ENCODE peak calls at places on chromosome 6, in six cellular contexts. One of them, this sample, is unnamed.

GRCh38 chr6:5294392-5295211 is 33.3 kb downstream of the FARS2 start:
- DNase-seq in NCI-H774: no peak
- DNase-seq in PC-9: no peak
- DNase-seq in foreskin fibroblast: no peak
- DNase-seq in NAMALWA: no peak
- DNase-seq in cardiac muscle cell: no peak
- DNase-seq in this sample: no peak

GRCh38 chr6:158367824-158368223 is 55.6 kb downstream of the TULP4 start:
- DNase-seq in PC-9: no peak
- DNase-seq in foreskin fibroblast: no peak
- DNase-seq in NCI-H774: no peak
- DNase-seq in NAMALWA: no peak
- DNase-seq in cardiac muscle cell: no peak
- DNase-seq in this sample: no peak

GRCh38 chr6:24802271-24803059 is 3.7 kb upstream of the ARMH2 start:
- DNase-seq in PC-9: peak; percentile 41
- DNase-seq in NCI-H774: no peak
- DNase-seq in NAMALWA: no peak
- DNase-seq in cardiac muscle cell: no peak
- DNase-seq in foreskin fibroblast: peak; percentile 50
- DNase-seq in this sample: no peak

GRCh38 chr6:137033828-137034227 is 10.9 kb downstream of the IL20RA start:
- DNase-seq in foreskin fibroblast: no peak
- DNase-seq in NCI-H774: no peak
- DNase-seq in cardiac muscle cell: no peak
- DNase-seq in PC-9: no peak
- DNase-seq in NAMALWA: no peak
- DNase-seq in this sample: no peak

GRCh38 chr6:3518356-3518841 is 61.5 kb upstream of the SLC22A23 start:
- DNase-seq in cardiac muscle cell: no peak
- DNase-seq in NAMALWA: no peak
- DNase-seq in PC-9: peak; percentile 85
- DNase-seq in NCI-H774: no peak
- DNase-seq in foreskin fibroblast: peak; percentile 97
- DNase-seq in this sample: no peak

GRCh38 chr6:10174761-10175160 is 240.1 kb downstream of the TFAP2A start:
- DNase-seq in cardiac muscle cell: no peak
- DNase-seq in NCI-H774: no peak
- DNase-seq in foreskin fibroblast: no peak
- DNase-seq in PC-9: no peak
- DNase-seq in NAMALWA: no peak
- DNase-seq in this sample: no peak

GRCh38 chr6:152206072-152206818 is 398.8 kb downstream of the ESR1 start:
- DNase-seq in NAMALWA: peak; percentile 44
- DNase-seq in PC-9: no peak
- DNase-seq in foreskin fibroblast: peak; percentile 47
- DNase-seq in NCI-H774: no peak
- DNase-seq in cardiac muscle cell: peak; percentile 13
- DNase-seq in this sample: no peak

GRCh38 chr6:16961577-16961976 is 140.3 kb upstream of the STMND1 start:
- DNase-seq in foreskin fibroblast: no peak
- DNase-seq in PC-9: no peak
- DNase-seq in cardiac muscle cell: no peak
- DNase-seq in NCI-H774: no peak
- DNase-seq in NAMALWA: no peak
- DNase-seq in this sample: no peak

GRCh38 chr6:48826884-48827701 is 636.0 kb downstream of the MMUT start:
- DNase-seq in PC-9: peak; percentile 98
- DNase-seq in cardiac muscle cell: no peak
- DNase-seq in foreskin fibroblast: peak; percentile 96
- DNase-seq in NAMALWA: no peak
- DNase-seq in NCI-H774: no peak
- DNase-seq in this sample: no peak

GRCh38 chr6:143701343-143702234 is 23.8 kb downstream of the PHACTR2 start:
- DNase-seq in NAMALWA: no peak
- DNase-seq in PC-9: no peak
- DNase-seq in foreskin fibroblast: peak; percentile 21
- DNase-seq in NCI-H774: no peak
- DNase-seq in cardiac muscle cell: no peak
- DNase-seq in this sample: no peak

GRCh38 chr6:148967546-148967945 is 220.7 kb downstream of the UST start:
- DNase-seq in cardiac muscle cell: no peak
- DNase-seq in NCI-H774: no peak
- DNase-seq in PC-9: no peak
- DNase-seq in foreskin fibroblast: no peak
- DNase-seq in NAMALWA: no peak
- DNase-seq in this sample: peak; percentile 75

GRCh38 chr6:7112741-7113313 is 5.1 kb downstream of the RREB1 start:
- DNase-seq in cardiac muscle cell: peak; percentile 29
- DNase-seq in NCI-H774: no peak
- DNase-seq in foreskin fibroblast: no peak
- DNase-seq in NAMALWA: no peak
- DNase-seq in PC-9: peak; percentile 72
- DNase-seq in this sample: peak; percentile 62

GRCh38 chr6:57257911-57258541 is 35.9 kb upstream of the RAB23 start:
- DNase-seq in NAMALWA: no peak
- DNase-seq in foreskin fibroblast: peak; percentile 87
- DNase-seq in PC-9: no peak
- DNase-seq in NCI-H774: no peak
- DNase-seq in cardiac muscle cell: no peak
- DNase-seq in this sample: no peak

GRCh38 chr6:41654433-41655020 is 16.3 kb downstream of the MDFI start:
- DNase-seq in NAMALWA: no peak
- DNase-seq in NCI-H774: no peak
- DNase-seq in foreskin fibroblast: no peak
- DNase-seq in PC-9: no peak
- DNase-seq in cardiac muscle cell: no peak
- DNase-seq in this sample: no peak

GRCh38 chr6:52400316-52401041 is 19.7 kb upstream of the EFHC1 start:
- DNase-seq in NAMALWA: no peak
- DNase-seq in PC-9: no peak
- DNase-seq in NCI-H774: no peak
- DNase-seq in foreskin fibroblast: no peak
- DNase-seq in cardiac muscle cell: no peak
- DNase-seq in this sample: no peak

GRCh38 chr6:43625393-43625992 is 3.6 kb downstream of the GTPBP2 start:
- DNase-seq in cardiac muscle cell: no peak
- DNase-seq in NAMALWA: no peak
- DNase-seq in foreskin fibroblast: no peak
- DNase-seq in NCI-H774: no peak
- DNase-seq in PC-9: no peak
- DNase-seq in this sample: no peak